ENCODE peak calls at places on chromosomes 12 and 14, in four cellular contexts. P, Z, A and J are unnamed samples.

GRCh38 chr12:50415899-50416479 is 15.3 kb downstream of the LARP4 start:
- DNase-seq in Z (no peak), P (no peak), A (no peak), J (no peak)

GRCh38 chr12:57243521-57244305 is 7.3 kb downstream of the STAC3 start:
- DNase-seq in Z (peak), A (peak), P (no peak), J (peak)

GRCh38 chr12:107761502-107761904 is 566 bp upstream of the PRDM4 start:
- DNase-seq in Z (no peak), A (peak), P (no peak), J (peak)

GRCh38 chr12:53062011-53062961 is 12.4 kb downstream of the TNS2 start:
- DNase-seq in P (no peak), A (peak), Z (no peak), J (peak)

GRCh38 chr12:60451457-60451856 is 855.6 kb downstream of the SLC16A7 start:
- DNase-seq in P (no peak), A (no peak), Z (no peak), J (no peak)

GRCh38 chr12:113214938-113215400 is 6.3 kb upstream of the TPCN1 start:
- DNase-seq in Z (no peak), A (no peak), P (peak), J (peak)

GRCh38 chr14:73133795-73134194 is 2.5 kb upstream of the PSEN1 start:
- DNase-seq in Z (no peak), P (no peak), A (no peak), J (no peak)

GRCh38 chr12:116257213-116257612 is 20.3 kb downstream of the MED13L start:
- DNase-seq in A (no peak), P (peak), Z (no peak), J (no peak)